ENCODE peak calls at places on chromosomes 3 and 15, in eight cellular contexts. U is activated CD8-positive, alpha-beta memory T cell treated with anti-CD3 and anti-CD28 coated beads for 24 hours; Z is cerebellar cortex; W is psoas muscle; J is RCC 7860; A is hippocampal formation; X is tibial nerve; F is Daoy. H is an unnamed sample.

GRCh38 chr15:48177875-48178611 is at the start of gene MYEF2:
- DNase-seq in U (peak), Z (peak), W (peak), J (peak), A (peak), X (peak), F (peak), H (peak)

GRCh38 chr3:134885877-134886621 is 91.0 kb downstream of the EPHB1 start:
- DNase-seq in U (no peak), Z (no peak), W (no peak), J (peak), A (no peak), X (no peak), F (peak), H (no peak)

GRCh38 chr15:101120961-101121360 is 130.9 kb downstream of the CHSY1 start:
- DNase-seq in U (no peak), Z (no peak), W (no peak), J (no peak), A (no peak), X (no peak), F (no peak), H (no peak)

GRCh38 chr3:66803206-66803605 is 194.9 kb upstream of the KBTBD8 start:
- DNase-seq in U (no peak), Z (peak), W (no peak), J (no peak), A (no peak), X (no peak), F (no peak), H (peak)

GRCh38 chr3:130779031-130779430 is 32.4 kb upstream of the PIK3R4 start:
- DNase-seq in U (no peak), Z (no peak), W (no peak), J (no peak), A (no peak), X (no peak), F (no peak), H (no peak)

GRCh38 chr3:100891033-100891432 is 102.2 kb downstream of the ABI3BP start:
- DNase-seq in U (no peak), Z (no peak), W (no peak), J (peak), A (no peak), X (no peak), F (peak), H (peak)

GRCh38 chr3:120147072-120147871 is 53.0 kb upstream of the GSK3B start:
- DNase-seq in U (peak), Z (no peak), W (no peak), J (no peak), A (no peak), X (no peak), F (peak), H (no peak)

GRCh38 chr3:12370758-12371157 is 81.9 kb downstream of the PPARG start:
- DNase-seq in U (no peak), Z (no peak), W (no peak), J (no peak), A (no peak), X (no peak), F (peak), H (no peak)

GRCh38 chr3:127083778-127084355 is 101.0 kb downstream of the PLXNA1 start:
- DNase-seq in U (no peak), Z (no peak), W (peak), J (no peak), A (no peak), X (no peak), F (no peak), H (no peak)

GRCh38 chr15:29805043-29805707 is 17.1 kb downstream of the TJP1 start:
- DNase-seq in U (no peak), Z (peak), W (no peak), J (no peak), A (peak), X (peak), F (peak), H (peak)

GRCh38 chr3:176032043-176032442 is 1165.2 kb downstream of the TBL1XR1 start:
- DNase-seq in U (no peak), Z (no peak), W (no peak), J (no peak), A (no peak), X (no peak), F (no peak), H (no peak)

GRCh38 chr3:88113311-88114162 is 36.2 kb upstream of the C3orf38 start:
- DNase-seq in U (peak), Z (peak), W (no peak), J (peak), A (peak), X (peak), F (peak), H (peak)

GRCh38 chr15:57395292-57395691 is 19.0 kb downstream of the CGNL1 start:
- DNase-seq in U (no peak), Z (no peak), W (no peak), J (peak), A (peak), X (no peak), F (peak), H (no peak)

GRCh38 chr15:52143862-52144261 is 31.3 kb upstream of the BCL2L10 start:
- DNase-seq in U (no peak), Z (no peak), W (no peak), J (peak), A (no peak), X (no peak), F (peak), H (no peak)

H was measured in foreskin melanocyte.